ENCODE peak calls at places on chromosomes 7 and 10, in ten cellular contexts. R, C, I, H, B, W, X, V, G and N are unnamed samples.

GRCh38 chr10:33212061-33212748 is 122.3 kb downstream of the NRP1 start:
- DNase-seq in B (no peak), W (no peak), H (no peak), V (no peak), C (no peak), I (no peak), R (no peak), X (no peak), G (no peak), N (no peak)

GRCh38 chr10:90604636-90605035 is 253.2 kb downstream of the HTR7 start:
- DNase-seq in R (no peak), G (no peak), C (no peak), H (no peak), B (no peak), I (no peak), X (no peak), W (no peak), V (no peak), N (no peak)

GRCh38 chr7:98086231-98086855 is 20.3 kb upstream of the LMTK2 start:
- DNase-seq in W (no peak), B (no peak), H (peak; percentile 61), X (no peak), G (no peak), C (no peak), I (no peak), V (peak; percentile 95), R (no peak), N (no peak)

GRCh38 chr7:51220226-51220625 is 96.4 kb downstream of the COBL start:
- DNase-seq in W (no peak), G (no peak), X (no peak), I (no peak), H (no peak), V (no peak), B (no peak), R (no peak), C (no peak), N (no peak)

GRCh38 chr7:135877799-135878198 is 99.4 kb downstream of the MTPN start:
- DNase-seq in H (no peak), X (no peak), I (peak; percentile 20), V (peak; percentile 84), W (peak; percentile 42), C (peak; percentile 46), B (no peak), R (no peak), G (no peak), N (no peak)

GRCh38 chr10:129761981-129762956 is 201.8 kb downstream of the EBF3 start:
- DNase-seq in W (no peak), G (no peak), B (no peak), X (no peak), I (peak; percentile 43), C (no peak), H (peak; percentile 2), V (no peak), R (no peak), N (no peak)

GRCh38 chr7:64905133-64905532 is 2.1 kb downstream of the ZNF273 start:
- DNase-seq in R (no peak), W (no peak), C (no peak), G (no peak), H (no peak), X (no peak), I (peak; percentile 29), V (no peak), B (no peak), N (no peak)

GRCh38 chr10:7302393-7303054 is 108.3 kb downstream of the SFMBT2 start:
- DNase-seq in H (no peak), W (peak; percentile 12), I (peak; percentile 6), V (no peak), C (no peak), B (no peak), X (no peak), G (no peak), R (peak; percentile 54), N (no peak)

GRCh38 chr10:100182281-100182680 is 3.5 kb downstream of the ERLIN1 start:
- DNase-seq in B (no peak), G (no peak), C (no peak), W (no peak), R (no peak), H (no peak), X (no peak), V (no peak), I (no peak), N (no peak)

GRCh38 chr10:28248092-28248491 is 54.8 kb downstream of the MPP7 start:
- DNase-seq in G (no peak), R (no peak), H (no peak), B (no peak), V (no peak), I (no peak), X (no peak), C (no peak), W (peak; percentile 26), N (no peak)

GRCh38 chr10:77289790-77290189 is 347.8 kb downstream of the KCNMA1 start:
- DNase-seq in H (no peak), X (no peak), C (no peak), W (no peak), G (no peak), B (no peak), R (no peak), I (no peak), V (no peak), N (no peak)

GRCh38 chr7:17921891-17922416 is 18.3 kb downstream of the SNX13 start:
- DNase-seq in X (no peak), R (no peak), C (no peak), B (no peak), I (no peak), W (no peak), H (no peak), G (no peak), V (no peak), N (no peak)